ENCODE peak calls at places on chromosomes 7 and 10, in five cellular contexts. One of them, this sample, is unnamed.

GRCh38 chr7:458511-459245 is 61.0 kb downstream of the PDGFA start:
- DNase-seq in Kasumi-1: no peak
- DNase-seq in left ventricle myocardium inferior: no peak
- DNase-seq in non-pigmented ciliary epithelial cell: no peak
- DNase-seq in GM12865: no peak
- DNase-seq in this sample: peak; percentile 39

GRCh38 chr7:129066290-129067131 is 11.6 kb upstream of the TNPO3 start:
- DNase-seq in GM12865: no peak
- DNase-seq in non-pigmented ciliary epithelial cell: no peak
- DNase-seq in left ventricle myocardium inferior: no peak
- DNase-seq in Kasumi-1: no peak
- DNase-seq in this sample: no peak

GRCh38 chr7:150982348-150982747 is 4.2 kb upstream of the KCNH2 start:
- DNase-seq in GM12865: no peak
- DNase-seq in Kasumi-1: no peak
- DNase-seq in left ventricle myocardium inferior: peak; percentile 24
- DNase-seq in non-pigmented ciliary epithelial cell: no peak
- DNase-seq in this sample: no peak

GRCh38 chr10:73096041-73096451 is 620 bp downstream of the P4HA1 start:
- DNase-seq in left ventricle myocardium inferior: peak; percentile 68
- DNase-seq in GM12865: peak; percentile 89
- DNase-seq in non-pigmented ciliary epithelial cell: no peak
- DNase-seq in Kasumi-1: peak; percentile 72
- DNase-seq in this sample: peak; percentile 83

GRCh38 chr10:100520811-100521210 is 1.1 kb upstream of the SEC31B start:
- DNase-seq in Kasumi-1: no peak
- DNase-seq in GM12865: no peak
- DNase-seq in left ventricle myocardium inferior: no peak
- DNase-seq in non-pigmented ciliary epithelial cell: peak; percentile 42
- DNase-seq in this sample: no peak

GRCh38 chr7:1562611-1563051 is 6.6 kb upstream of the TMEM184A start:
- DNase-seq in left ventricle myocardium inferior: no peak
- DNase-seq in GM12865: no peak
- DNase-seq in Kasumi-1: no peak
- DNase-seq in non-pigmented ciliary epithelial cell: no peak
- DNase-seq in this sample: no peak

GRCh38 chr7:117122536-117122935 is 169.2 kb downstream of the ST7 start:
- DNase-seq in non-pigmented ciliary epithelial cell: no peak
- DNase-seq in left ventricle myocardium inferior: no peak
- DNase-seq in Kasumi-1: no peak
- DNase-seq in GM12865: no peak
- DNase-seq in this sample: no peak

GRCh38 chr7:54542920-54543539 is 855 bp downstream of the VSTM2A start:
- DNase-seq in Kasumi-1: no peak
- DNase-seq in non-pigmented ciliary epithelial cell: peak; percentile 9
- DNase-seq in GM12865: no peak
- DNase-seq in left ventricle myocardium inferior: no peak
- DNase-seq in this sample: no peak

GRCh38 chr10:80486785-80487421 is 32.8 kb downstream of the TSPAN14 start:
- DNase-seq in left ventricle myocardium inferior: no peak
- DNase-seq in non-pigmented ciliary epithelial cell: no peak
- DNase-seq in GM12865: no peak
- DNase-seq in Kasumi-1: no peak
- DNase-seq in this sample: no peak

GRCh38 chr7:81150951-81151361 is 232.1 kb upstream of the SEMA3C start:
- DNase-seq in Kasumi-1: no peak
- DNase-seq in left ventricle myocardium inferior: peak; percentile 41
- DNase-seq in GM12865: no peak
- DNase-seq in non-pigmented ciliary epithelial cell: no peak
- DNase-seq in this sample: peak; percentile 30

GRCh38 chr10:89782470-89782869 is 81.1 kb downstream of the KIF20B start:
- DNase-seq in left ventricle myocardium inferior: no peak
- DNase-seq in GM12865: no peak
- DNase-seq in Kasumi-1: no peak
- DNase-seq in non-pigmented ciliary epithelial cell: no peak
- DNase-seq in this sample: no peak

GRCh38 chr10:117775478-117775877 is 232.9 kb downstream of the EMX2 start:
- DNase-seq in non-pigmented ciliary epithelial cell: no peak
- DNase-seq in GM12865: no peak
- DNase-seq in Kasumi-1: no peak
- DNase-seq in left ventricle myocardium inferior: no peak
- DNase-seq in this sample: no peak

GRCh38 chr7:22278660-22279059 is 78.3 kb downstream of the RAPGEF5 start:
- DNase-seq in non-pigmented ciliary epithelial cell: no peak
- DNase-seq in left ventricle myocardium inferior: no peak
- DNase-seq in Kasumi-1: no peak
- DNase-seq in GM12865: no peak
- DNase-seq in this sample: no peak

GRCh38 chr7:157309990-157310668 is 26.7 kb upstream of the DNAJB6 start:
- DNase-seq in non-pigmented ciliary epithelial cell: peak; percentile 91
- DNase-seq in Kasumi-1: no peak
- DNase-seq in GM12865: no peak
- DNase-seq in left ventricle myocardium inferior: no peak
- DNase-seq in this sample: no peak

GRCh38 chr7:100476903-100477870 is 1.8 kb downstream of the TSC22D4 start:
- DNase-seq in Kasumi-1: no peak
- DNase-seq in non-pigmented ciliary epithelial cell: no peak
- DNase-seq in left ventricle myocardium inferior: no peak
- DNase-seq in GM12865: peak; percentile 35
- DNase-seq in this sample: no peak

GRCh38 chr10:74290703-74291102 is 139.7 kb downstream of the ADK start:
- DNase-seq in non-pigmented ciliary epithelial cell: no peak
- DNase-seq in Kasumi-1: peak; percentile 40
- DNase-seq in GM12865: no peak
- DNase-seq in left ventricle myocardium inferior: no peak
- DNase-seq in this sample: no peak

GRCh38 chr10:87771871-87772500 is 46.0 kb downstream of the ATAD1 start:
- DNase-seq in non-pigmented ciliary epithelial cell: no peak
- DNase-seq in Kasumi-1: peak; percentile 75
- DNase-seq in left ventricle myocardium inferior: no peak
- DNase-seq in GM12865: peak; percentile 27
- DNase-seq in this sample: no peak

GRCh38 chr7:55310626-55311025 is 54.5 kb upstream of the LANCL2 start:
- DNase-seq in Kasumi-1: no peak
- DNase-seq in GM12865: no peak
- DNase-seq in non-pigmented ciliary epithelial cell: no peak
- DNase-seq in left ventricle myocardium inferior: no peak
- DNase-seq in this sample: no peak

GRCh38 chr7:157693071-157693520 is 356.3 kb downstream of the DNAJB6 start:
- DNase-seq in left ventricle myocardium inferior: no peak
- DNase-seq in GM12865: no peak
- DNase-seq in non-pigmented ciliary epithelial cell: no peak
- DNase-seq in Kasumi-1: no peak
- DNase-seq in this sample: peak; percentile 74

GRCh38 chr7:75985518-75986146 is 8.8 kb downstream of the TMEM120A start:
- DNase-seq in GM12865: no peak
- DNase-seq in Kasumi-1: no peak
- DNase-seq in left ventricle myocardium inferior: no peak
- DNase-seq in non-pigmented ciliary epithelial cell: no peak
- DNase-seq in this sample: no peak

GRCh38 chr7:151346180-151346769 is 4.7 kb downstream of the NUB1 start:
- DNase-seq in left ventricle myocardium inferior: no peak
- DNase-seq in non-pigmented ciliary epithelial cell: no peak
- DNase-seq in GM12865: no peak
- DNase-seq in Kasumi-1: no peak
- DNase-seq in this sample: no peak

GRCh38 chr7:91198371-91198770 is 65.9 kb upstream of the FZD1 start:
- DNase-seq in Kasumi-1: no peak
- DNase-seq in non-pigmented ciliary epithelial cell: no peak
- DNase-seq in GM12865: no peak
- DNase-seq in left ventricle myocardium inferior: no peak
- DNase-seq in this sample: no peak

GRCh38 chr10:91511549-91512330 is 101.6 kb downstream of the HECTD2 start:
- DNase-seq in Kasumi-1: no peak
- DNase-seq in left ventricle myocardium inferior: no peak
- DNase-seq in non-pigmented ciliary epithelial cell: peak; percentile 85
- DNase-seq in GM12865: peak; percentile 3
- DNase-seq in this sample: no peak